ENCODE peak calls at places on chromosome 4, in five cellular contexts. V is posterior vena cava; C is PC-9; A is activated CD4-positive, alpha-beta T cell treated with anti-CD3 and anti-CD28 coated beads, Interleukin-2, amount 50 U/mL, for 1 hour; P is activated naive CD4-positive, alpha-beta T cell treated with Interleukin-2 at 50 U/mL for 16 hours. B is an unnamed sample.
A peak's percentile ranks its signal among the peaks of the same experiment; 100 is the strongest.

GRCh38 chr4:121041307-121042090 is 30.8 kb downstream of the NDNF start:
- DNase-seq in V (no peak), C (no peak), A (no peak), P (peak; percentile 16), B (peak; percentile 30)

GRCh38 chr4:127844605-127845116 is 36.0 kb upstream of the PLK4 start:
- DNase-seq in V (no peak), C (no peak), A (no peak), P (no peak), B (no peak)

GRCh38 chr4:61401771-61402170 is 201.6 kb downstream of the ADGRL3 start:
- DNase-seq in V (no peak), C (no peak), A (no peak), P (no peak), B (no peak)

GRCh38 chr4:150070464-150071170 is 7.6 kb upstream of the DCLK2 start:
- DNase-seq in V (no peak), C (no peak), A (no peak), P (no peak), B (no peak)

GRCh38 chr4:183773790-183774189 is 114.7 kb downstream of the TRAPPC11 start:
- DNase-seq in V (no peak), C (no peak), A (no peak), P (no peak), B (no peak)

GRCh38 chr4:75142850-75143249 is 209.9 kb downstream of the PARM1 start:
- DNase-seq in V (no peak), C (no peak), A (no peak), P (no peak), B (no peak)

GRCh38 chr4:55947254-55947882 is 1.4 kb upstream of the CEP135 start:
- DNase-seq in V (no peak), C (no peak), A (no peak), P (peak; percentile 9), B (peak; percentile 27)

GRCh38 chr4:84894621-84895020 is 71.9 kb downstream of the WDFY3 start:
- DNase-seq in V (no peak), C (no peak), A (no peak), P (no peak), B (peak; percentile 60)

GRCh38 chr4:24966076-24966475 is 53.2 kb upstream of the CCDC149 start:
- DNase-seq in V (no peak), C (no peak), A (no peak), P (no peak), B (no peak)

GRCh38 chr4:38308728-38309315 is 348.6 kb downstream of the PTTG2 start:
- DNase-seq in V (no peak), C (no peak), A (no peak), P (no peak), B (peak; percentile 42)

GRCh38 chr4:22552802-22553201 is 36.9 kb upstream of the ADGRA3 start:
- DNase-seq in V (no peak), C (no peak), A (no peak), P (no peak), B (no peak)

GRCh38 chr4:80492761-80493160 is 157.2 kb downstream of the CFAP299 start:
- DNase-seq in V (no peak), C (peak; percentile 12), A (peak; percentile 35), P (peak; percentile 17), B (no peak)

GRCh38 chr4:138953962-138954371 is 61.6 kb upstream of the NOCT start:
- DNase-seq in V (no peak), C (no peak), A (no peak), P (no peak), B (no peak)

GRCh38 chr4:13548059-13548983 is 4.0 kb upstream of the NKX3-2 start:
- DNase-seq in V (peak; percentile 72), C (no peak), A (no peak), P (no peak), B (no peak)

GRCh38 chr4:138182838-138183426 is 59.2 kb downstream of the SLC7A11 start:
- DNase-seq in V (no peak), C (no peak), A (no peak), P (no peak), B (peak; percentile 16)

GRCh38 chr4:186514271-186514950 is 41.0 kb downstream of the MTNR1A start:
- DNase-seq in V (no peak), C (no peak), A (no peak), P (no peak), B (no peak)

GRCh38 chr4:1852904-1853623 is 2.9 kb downstream of the LETM1 start:
- DNase-seq in V (no peak), C (no peak), A (no peak), P (no peak), B (no peak)

GRCh38 chr4:10879411-10880110 is 195.0 kb upstream of the CLNK start:
- DNase-seq in V (no peak), C (no peak), A (no peak), P (no peak), B (no peak)

GRCh38 chr4:22515888-22516541 is at the start of gene ADGRA3:
- DNase-seq in V (peak; percentile 90), C (peak; percentile 68), A (no peak), P (no peak), B (peak; percentile 65)

GRCh38 chr4:53196195-53196641 is 169.6 kb downstream of the SCFD2 start:
- DNase-seq in V (no peak), C (no peak), A (no peak), P (no peak), B (no peak)

GRCh38 chr4:184118516-184118915 is 99.2 kb downstream of the ENPP6 start:
- DNase-seq in V (no peak), C (no peak), A (no peak), P (no peak), B (no peak)

GRCh38 chr4:113052379-113052951 is 3.0 kb downstream of the ANK2 start:
- DNase-seq in V (no peak), C (no peak), A (no peak), P (no peak), B (no peak)